ENCODE peak calls at places on chromosomes 11 and 22, in six cellular contexts. M is psoas muscle; O is ELR; Y is activated CD8-positive, alpha-beta T cell treated with anti-CD3 and anti-CD28 coated beads for 36 hours; C is GM23248; N is left cardiac atrium. U is an unnamed sample.

GRCh38 chr11:57885298-57886035 is 123.9 kb downstream of the CTNND1 start:
- DNase-seq in Y (peak; percentile 22), C (peak; percentile 59), N (no peak), O (peak; percentile 11), M (no peak), U (peak; percentile 36)

GRCh38 chr11:1346669-1347390 is 37.4 kb upstream of the TOLLIP start:
- DNase-seq in C (no peak), M (no peak), Y (no peak), N (no peak), O (no peak), U (no peak)

GRCh38 chr11:107017433-107018227 is 646 bp downstream of the GUCY1A2 start:
- DNase-seq in C (peak; percentile 66), M (peak; percentile 42), O (peak; percentile 42), N (peak; percentile 32), Y (peak; percentile 22), U (no peak)

GRCh38 chr22:43008509-43008908 is 6.4 kb downstream of the PACSIN2 start:
- DNase-seq in M (peak; percentile 46), C (peak; percentile 65), N (peak; percentile 62), Y (no peak), O (no peak), U (no peak)

GRCh38 chr11:12149672-12150225 is 39.4 kb downstream of the MICAL2 start:
- DNase-seq in O (no peak), N (no peak), M (no peak), C (no peak), Y (peak; percentile 85), U (no peak)

GRCh38 chr11:11010624-11011127 is 152.8 kb upstream of the ZBED5 start:
- DNase-seq in M (peak; percentile 21), O (peak; percentile 15), C (peak; percentile 55), Y (no peak), N (peak; percentile 39), U (peak; percentile 33)

GRCh38 chr11:84780689-84781293 is 846.4 kb downstream of the DLG2 start:
- DNase-seq in C (peak; percentile 60), M (no peak), N (no peak), O (peak; percentile 60), Y (no peak), U (peak; percentile 14)

GRCh38 chr22:46446799-46447198 is 90.6 kb downstream of the CELSR1 start:
- DNase-seq in N (no peak), M (no peak), C (no peak), O (no peak), Y (no peak), U (no peak)

GRCh38 chr11:73198677-73199076 is 19.4 kb upstream of the P2RY2 start:
- DNase-seq in C (no peak), O (peak; percentile 48), Y (no peak), N (no peak), M (no peak), U (no peak)

GRCh38 chr11:64285885-64286800 is 495 bp downstream of the GPR137 start:
- DNase-seq in O (no peak), Y (peak; percentile 49), M (no peak), C (peak; percentile 29), N (no peak), U (no peak)

GRCh38 chr22:49425356-49425755 is 402.3 kb downstream of the BRD1 start:
- DNase-seq in N (no peak), Y (no peak), O (no peak), M (no peak), C (no peak), U (no peak)

GRCh38 chr11:114145166-114145695 is 85.7 kb downstream of the ZBTB16 start:
- DNase-seq in C (no peak), M (no peak), N (no peak), O (no peak), Y (no peak), U (no peak)

GRCh38 chr22:42313804-42314581 is 43.5 kb upstream of the TCF20 start:
- DNase-seq in C (no peak), N (no peak), M (no peak), O (peak; percentile 54), Y (peak; percentile 58), U (peak; percentile 84)

GRCh38 chr22:17562906-17563870 is at the start of gene SLC25A18:
- DNase-seq in O (no peak), M (peak; percentile 78), Y (no peak), N (peak; percentile 59), C (no peak), U (no peak)

GRCh38 chr22:38831166-38831945 is 12.5 kb downstream of the NPTXR start:
- DNase-seq in N (no peak), M (no peak), Y (no peak), O (peak; percentile 83), C (peak; percentile 72), U (peak; percentile 75)

GRCh38 chr11:9617960-9618359 is 44.5 kb downstream of the WEE1 start:
- DNase-seq in M (no peak), O (peak; percentile 14), Y (no peak), C (peak; percentile 91), N (no peak), U (peak; percentile 43)

GRCh38 chr11:113952588-113952987 is 22.3 kb upstream of the HTR3A start:
- DNase-seq in M (no peak), N (no peak), O (no peak), Y (no peak), C (no peak), U (no peak)

GRCh38 chr11:3058753-3059664 is 1.8 kb upstream of the CARS1 start:
- DNase-seq in N (no peak), C (peak; percentile 97), Y (no peak), M (peak; percentile 42), O (peak; percentile 98), U (peak; percentile 65)